ENCODE peak calls at places on chromosomes 6 and 20, in eight cellular contexts. X is endodermal cell, N is heart left ventricle, Q is cardiac muscle cell, U is left lung, B is uterus, O is left ventricle myocardium inferior, A is fibroblast of lung. Z is an unnamed sample.
A peak's percentile ranks its signal among the peaks of the same experiment; 100 is the strongest.

GRCh38 chr20:61966492-61967244 is 99.0 kb downstream of the TAF4 start:
- DNase-seq in U (peak; percentile 63), N (no peak), B (no peak), A (no peak), X (no peak), O (no peak), Q (no peak), Z (no peak)

GRCh38 chr20:20872420-20872819 is 160.0 kb upstream of the RALGAPA2 start:
- DNase-seq in X (no peak), Q (peak; percentile 75), O (no peak), B (no peak), A (no peak), U (no peak), N (no peak), Z (no peak)

GRCh38 chr6:11198663-11199603 is 33.5 kb downstream of the NEDD9 start:
- DNase-seq in U (no peak), Q (no peak), N (no peak), A (no peak), X (no peak), B (no peak), O (no peak), Z (no peak)

GRCh38 chr6:144151010-144151727 is 852 bp downstream of the STX11 start:
- DNase-seq in A (peak; percentile 12), X (peak; percentile 69), U (no peak), N (no peak), B (peak; percentile 20), O (no peak), Q (peak; percentile 15), Z (peak; percentile 23)

GRCh38 chr6:20954325-20954724 is 420.1 kb downstream of the CDKAL1 start:
- DNase-seq in Q (no peak), N (no peak), O (no peak), A (no peak), U (no peak), X (no peak), B (no peak), Z (no peak)

GRCh38 chr20:8578191-8578690 is 446.2 kb downstream of the PLCB1 start:
- DNase-seq in O (no peak), A (no peak), U (no peak), N (no peak), Q (no peak), B (no peak), X (no peak), Z (no peak)

GRCh38 chr6:125300992-125301434 is 754 bp downstream of the HDDC2 start:
- DNase-seq in X (no peak), O (no peak), U (no peak), A (peak; percentile 58), B (no peak), Q (no peak), N (no peak), Z (no peak)

GRCh38 chr6:134065706-134066105 is 13.3 kb upstream of the SLC2A12 start:
- DNase-seq in O (no peak), Q (peak; percentile 24), U (no peak), N (no peak), B (no peak), A (peak; percentile 41), X (peak; percentile 65), Z (no peak)

GRCh38 chr6:132458887-132459604 is 53.9 kb downstream of the STX7 start:
- DNase-seq in A (no peak), B (no peak), Q (no peak), O (no peak), X (no peak), U (no peak), N (no peak), Z (no peak)

GRCh38 chr6:98477231-98477630 is 357.1 kb upstream of the POU3F2 start:
- DNase-seq in N (no peak), A (no peak), X (no peak), B (no peak), U (no peak), Q (no peak), O (no peak), Z (no peak)

GRCh38 chr6:150266309-150266708 is 102.5 kb upstream of the IYD start:
- DNase-seq in N (no peak), Q (no peak), O (no peak), B (no peak), X (no peak), U (no peak), A (no peak), Z (no peak)

GRCh38 chr6:3137057-3137777 is 18.7 kb downstream of the BPHL start:
- DNase-seq in B (no peak), Q (no peak), A (no peak), O (no peak), X (no peak), N (no peak), U (no peak), Z (peak; percentile 87)

GRCh38 chr6:14276667-14277404 is 159.3 kb downstream of the CD83 start:
- DNase-seq in U (no peak), Q (no peak), X (peak; percentile 44), N (no peak), A (no peak), B (no peak), O (no peak), Z (no peak)

GRCh38 chr20:23155141-23155590 is 69.0 kb upstream of the CD93 start:
- DNase-seq in B (no peak), U (no peak), A (no peak), N (no peak), Q (peak; percentile 70), O (no peak), X (peak; percentile 37), Z (no peak)

GRCh38 chr20:23156170-23156841 is 70.2 kb upstream of the CD93 start:
- DNase-seq in N (no peak), B (no peak), A (peak; percentile 88), Q (no peak), U (no peak), O (no peak), X (peak; percentile 56), Z (no peak)

GRCh38 chr20:23157741-23158140 is 71.6 kb upstream of the CD93 start:
- DNase-seq in B (no peak), O (no peak), A (no peak), X (peak; percentile 33), N (no peak), Q (no peak), U (no peak), Z (no peak)

GRCh38 chr20:23159256-23159922 is 73.3 kb upstream of the CD93 start:
- DNase-seq in X (peak; percentile 42), Q (no peak), B (no peak), A (peak; percentile 46), N (no peak), U (no peak), O (no peak), Z (no peak)

GRCh38 chr20:23156842-23157423 is 70.8 kb upstream of the CD93 start:
- DNase-seq in B (no peak), N (no peak), A (no peak), U (no peak), Q (no peak), O (no peak), X (no peak), Z (no peak)
- H3K4me1 ChIP-seq in B (no peaks in the 10 kb centered on the region), N (peaks cover 56% of the 10 kb centered on the region), A (peaks cover 28% of the 10 kb centered on the region), U (peaks cover 100% of the 10 kb centered on the region), Q (peaks cover 34% of the 10 kb centered on the region), O (peaks cover 76% of the 10 kb centered on the region), X (peaks cover 27% of the 10 kb centered on the region), Z (peaks cover 37% of the 10 kb centered on the region)

DNA sequence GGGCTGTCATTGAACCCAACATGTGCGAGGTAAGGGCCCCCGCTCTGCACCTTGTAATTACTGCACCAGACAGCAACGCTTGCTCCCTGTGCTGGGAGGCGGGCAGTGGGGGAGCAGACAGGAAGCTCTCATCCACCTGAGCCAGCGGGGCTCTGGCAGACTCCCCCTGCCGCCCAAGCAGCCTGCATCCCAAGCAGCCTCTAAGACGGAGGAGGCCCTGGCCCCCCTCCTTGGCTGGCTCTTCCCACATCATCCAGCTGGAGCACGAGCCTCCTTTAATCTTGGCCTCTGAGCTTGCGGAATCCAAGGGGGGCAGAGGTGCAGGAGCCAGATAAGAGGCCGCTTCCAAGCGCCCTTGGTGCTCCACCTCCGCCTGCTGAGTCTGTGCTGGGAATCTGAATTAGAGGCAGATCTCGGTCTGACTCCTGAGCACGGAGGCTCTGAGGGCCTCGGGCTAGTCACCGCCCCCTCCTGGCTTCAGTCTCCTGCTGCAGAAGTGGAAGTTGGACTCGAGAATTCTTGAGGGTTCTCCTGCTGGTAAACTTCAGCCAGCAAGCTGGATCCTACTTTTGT is 40.0 kb upstream of the CDH22 start:
- DNase-seq in B (no peak), Q (peak; percentile 55), O (no peak), X (peak; percentile 91), U (no peak), N (no peak), A (peak; percentile 21), Z (peak; percentile 27)
- TF ChIP-seq CTCF in B (no peak), Q (peak; percentile 35), O (no peak), X (no peak), U (no peak), N (no peak), A (peak; percentile 24), Z (no peak)

GRCh38 chr20:57392130-57392445 is 892 bp downstream of the RBM38 start:
- DNase-seq in A (no peak), N (no peak), U (no peak), O (no peak), B (no peak), Q (no peak), X (no peak), Z (peak; percentile 12)
- H3K4me1 ChIP-seq in A (peaks cover 3% of the 10 kb centered on the region), N (peaks cover 58% of the 10 kb centered on the region), U (peaks cover 75% of the 10 kb centered on the region), O (peaks cover 74% of the 10 kb centered on the region), B (no peaks in the 10 kb centered on the region), Q (peaks cover 47% of the 10 kb centered on the region), X (peaks cover 7% of the 10 kb centered on the region), Z (peaks cover 30% of the 10 kb centered on the region)

GRCh38 chr6:100255701-100256100 is 209.0 kb downstream of the SIM1 start:
- DNase-seq in Q (no peak), A (no peak), U (no peak), N (no peak), B (no peak), X (no peak), O (no peak), Z (no peak)

GRCh38 chr6:100258752-100259151 is 206.0 kb downstream of the SIM1 start:
- DNase-seq in X (no peak), N (no peak), A (no peak), B (no peak), U (no peak), O (no peak), Q (no peak), Z (no peak)

GRCh38 chr6:100261486-100261885 is 203.2 kb downstream of the SIM1 start:
- DNase-seq in A (no peak), U (no peak), B (no peak), Q (no peak), O (no peak), X (no peak), N (no peak), Z (no peak)

GRCh38 chr6:100260584-100260983 is 204.1 kb downstream of the SIM1 start:
- DNase-seq in N (no peak), O (no peak), A (no peak), Q (no peak), U (no peak), B (no peak), X (no peak), Z (no peak)

DNA sequence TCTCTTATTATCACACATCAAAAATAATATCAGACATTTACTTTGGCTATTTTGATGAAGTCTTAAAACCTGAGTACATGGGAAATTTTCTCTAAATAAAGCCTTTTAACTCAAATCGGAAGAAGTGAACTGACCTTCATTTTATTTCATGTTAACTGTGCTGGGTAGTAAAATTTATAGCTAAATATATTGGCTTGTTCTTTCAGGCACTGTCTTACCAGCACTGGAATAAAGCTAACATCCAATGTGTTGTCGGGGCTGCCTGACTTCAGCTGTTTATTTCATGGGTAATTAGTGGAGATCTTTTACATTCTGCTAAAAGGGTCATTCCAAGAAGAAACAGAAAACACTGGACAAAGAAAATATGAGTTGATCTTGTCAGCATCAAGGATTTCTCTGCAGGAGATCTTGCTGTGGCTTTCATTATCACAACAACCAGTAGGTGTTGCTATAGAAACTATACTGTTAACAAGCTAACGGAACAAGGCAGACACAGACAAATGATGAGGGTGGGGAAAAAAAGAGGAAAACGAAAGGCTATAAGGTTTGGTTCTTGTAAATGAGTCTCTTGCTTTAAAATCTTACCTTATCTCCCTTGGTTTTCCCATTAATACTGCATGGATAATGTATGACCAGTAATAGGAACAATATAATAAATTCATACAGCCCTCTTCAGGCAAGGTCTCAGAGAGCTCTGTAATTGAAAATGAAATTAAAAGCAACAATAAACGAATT is 206.9 kb downstream of the SIM1 start:
- DNase-seq in N (no peak), B (no peak), X (no peak), O (no peak), Q (no peak), A (peak; percentile 63), U (no peak), Z (no peak)
- TF ChIP-seq CTCF in N (no peak), B (no peak), X (peak; percentile 39), O (no peak), Q (peak; percentile 26), A (peak; percentile 31), U (no peak), Z (no peak)

Z was measured in thyroid gland.